ENCODE peak calls at places on chromosomes 3 and 15, in seven cellular contexts. F is spleen, B is H1, C is suprapubic skin, O is stomach, R is HL-60, Q is HCT116. G is an unnamed sample.

GRCh38 chr3:125318859-125319258 is 56.3 kb downstream of the ZNF148 start:
- DNase-seq in F (no peak), C (no peak), B (no peak), R (no peak), O (no peak), Q (no peak), G (no peak)

GRCh38 chr15:52657338-52657737 is 21.9 kb downstream of the ATOSA start:
- DNase-seq in F (no peak), B (no peak), C (no peak), R (no peak), Q (no peak), O (no peak), G (no peak)

GRCh38 chr3:43964640-43965039 is 273.9 kb downstream of the ABHD5 start:
- DNase-seq in O (no peak), B (no peak), Q (no peak), F (no peak), R (no peak), C (no peak), G (no peak)

GRCh38 chr3:33658971-33659848 is 58.8 kb downstream of the CLASP2 start:
- DNase-seq in F (peak), R (no peak), B (peak), O (peak), C (peak), Q (no peak), G (no peak)

GRCh38 chr3:116927918-116928317 is 218.3 kb downstream of the TUSC7 start:
- DNase-seq in R (no peak), B (no peak), Q (no peak), O (no peak), F (no peak), C (no peak), G (no peak)

GRCh38 chr3:73499787-73500186 is 125.0 kb downstream of the PDZRN3 start:
- DNase-seq in Q (no peak), B (no peak), R (no peak), O (no peak), C (no peak), F (no peak), G (no peak)

GRCh38 chr3:73110530-73110929 is 49.1 kb downstream of the EBLN2 start:
- DNase-seq in F (no peak), R (no peak), Q (no peak), O (no peak), B (no peak), C (no peak), G (peak)

GRCh38 chr3:197088370-197088769 is 58.8 kb upstream of the MELTF start:
- DNase-seq in C (no peak), B (no peak), R (peak), F (no peak), O (no peak), Q (no peak), G (no peak)

GRCh38 chr3:38560284-38560683 is 64.1 kb downstream of the EXOG start:
- DNase-seq in O (peak), Q (no peak), C (no peak), R (no peak), B (no peak), F (peak), G (no peak)

GRCh38 chr3:34020761-34021635 is 222.6 kb downstream of the PDCD6IP start:
- DNase-seq in Q (no peak), C (no peak), R (no peak), F (no peak), B (no peak), O (no peak), G (no peak)

GRCh38 chr15:48650931-48651330 is 5.4 kb upstream of the FBN1 start:
- DNase-seq in O (no peak), R (no peak), Q (no peak), C (no peak), B (no peak), F (no peak), G (no peak)

GRCh38 chr3:191440532-191440931 is 20.4 kb upstream of the PYDC2 start:
- DNase-seq in C (no peak), Q (no peak), F (no peak), B (no peak), O (no peak), R (no peak), G (no peak)

GRCh38 chr3:45858809-45859543 is 17.1 kb upstream of the LZTFL1 start:
- DNase-seq in O (no peak), R (no peak), B (no peak), Q (no peak), C (no peak), F (no peak), G (no peak)

GRCh38 chr15:91265431-91265940 is 165.4 kb downstream of the SV2B start:
- DNase-seq in F (no peak), O (no peak), B (no peak), C (no peak), Q (no peak), R (no peak), G (no peak)

GRCh38 chr3:64848822-64849221 is 161.0 kb upstream of the ADAMTS9 start:
- DNase-seq in Q (no peak), R (no peak), B (no peak), F (no peak), C (no peak), O (peak), G (no peak)

GRCh38 chr3:177569823-177570657 is 372.8 kb upstream of the TBL1XR1 start:
- DNase-seq in B (no peak), R (no peak), F (no peak), C (no peak), Q (no peak), O (no peak), G (no peak)

GRCh38 chr3:185176756-185177359 is 24.0 kb upstream of the C3orf70 start:
- DNase-seq in C (no peak), R (no peak), F (no peak), O (no peak), Q (peak), B (no peak), G (no peak)

GRCh38 chr3:138260636-138261035 is 69.0 kb downstream of the NME9 start:
- DNase-seq in B (no peak), F (no peak), R (no peak), O (no peak), C (no peak), Q (no peak), G (no peak)

DNA sequence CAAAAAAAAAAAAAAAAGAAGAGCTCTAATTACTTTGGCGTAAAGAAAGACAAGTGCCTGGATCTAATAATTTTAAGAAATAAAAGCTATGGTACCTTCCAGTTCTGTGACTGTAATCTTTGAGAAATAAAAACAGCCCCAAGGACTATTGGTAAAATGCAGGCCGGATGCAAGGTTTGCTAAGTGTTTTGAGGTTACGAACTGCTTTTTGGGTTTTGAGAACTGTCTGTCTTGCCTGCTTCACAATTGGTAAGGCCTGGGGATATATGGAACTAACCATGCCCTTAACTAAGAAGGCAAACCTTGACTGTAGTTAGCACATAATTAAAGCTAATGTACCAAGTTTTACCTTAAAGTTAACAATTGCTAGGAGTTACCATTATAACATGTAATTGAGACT is 388.4 kb upstream of the CBLB start:
- DNase-seq in C (no peak), O (no peak), Q (no peak), B (no peak), R (no peak), F (no peak), G (no peak)
- TF ChIP-seq POLR2AphosphoS5 in C (no peak), O (no peak), Q (no peak), B (no peak), R (no peak), F (no peak), G (no peak)

GRCh38 chr15:57560976-57561711 is 30.6 kb upstream of the MYZAP start:
- DNase-seq in O (peak), B (no peak), F (peak), C (peak), Q (peak), R (peak), G (no peak)
- TF ChIP-seq POLR2AphosphoS5 in O (no peak), B (no peak), F (no peak), C (no peak), Q (peak), R (peak), G (peak)

DNA sequence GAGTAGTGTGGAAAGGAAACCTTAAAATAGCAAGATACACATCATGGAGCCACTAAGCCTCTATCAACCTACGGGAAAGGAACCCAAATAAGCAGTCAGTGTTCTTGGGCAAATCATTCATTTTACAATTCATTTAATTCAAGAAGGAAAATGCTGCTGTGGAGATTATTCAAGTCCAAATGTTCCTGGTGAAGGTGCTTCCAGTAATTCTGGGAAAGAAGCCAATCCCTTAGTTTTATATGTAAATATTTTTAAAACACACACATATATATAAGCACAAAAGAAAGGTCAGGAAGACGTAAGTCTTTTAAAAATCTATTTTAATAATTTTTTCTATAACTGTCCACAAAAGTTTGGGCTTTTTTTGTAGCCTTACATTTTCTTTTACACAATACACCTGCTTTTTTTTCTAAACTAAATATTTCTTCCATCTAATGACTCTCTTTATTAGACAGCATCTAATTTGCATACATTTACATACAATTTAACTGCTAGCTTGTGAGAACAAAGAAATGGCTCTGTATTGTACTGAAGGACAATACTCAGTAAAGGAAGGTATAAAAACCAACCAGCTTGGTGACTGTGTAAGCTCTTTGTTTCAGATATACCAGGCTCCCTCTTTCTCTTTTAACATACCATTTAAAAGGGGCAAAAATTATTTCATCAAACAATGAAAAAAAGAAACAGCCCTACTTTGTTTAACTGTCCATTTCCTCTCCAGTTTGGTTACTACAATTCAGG is 269.5 kb downstream of the ZBTB20 start:
- DNase-seq in F (no peak), C (no peak), Q (no peak), B (no peak), R (no peak), O (no peak), G (no peak)
- TF ChIP-seq POLR2AphosphoS5 in F (no peak), C (no peak), Q (no peak), B (no peak), R (no peak), O (no peak), G (no peak)

GRCh38 chr15:69482686-69483256 is 30.2 kb downstream of the RPLP1 start:
- DNase-seq in C (no peak), O (peak), Q (no peak), F (no peak), R (no peak), B (no peak), G (no peak)

GRCh38 chr15:69489101-69489571 is 36.5 kb downstream of the RPLP1 start:
- DNase-seq in B (no peak), Q (no peak), O (no peak), F (no peak), R (no peak), C (peak), G (peak)

GRCh38 chr15:69480932-69481331 is 28.3 kb downstream of the RPLP1 start:
- DNase-seq in Q (no peak), O (no peak), B (no peak), F (no peak), R (no peak), C (no peak), G (no peak)

GRCh38 chr15:69479971-69480370 is 27.4 kb downstream of the RPLP1 start:
- DNase-seq in F (no peak), O (no peak), B (no peak), Q (no peak), C (no peak), R (no peak), G (no peak)

GRCh38 chr15:69484837-69485236 is 32.2 kb downstream of the RPLP1 start:
- DNase-seq in F (no peak), O (peak), B (no peak), C (no peak), Q (no peak), R (no peak), G (no peak)
- TF ChIP-seq POLR2AphosphoS5 in F (no peak), O (no peak), B (no peak), C (no peak), Q (no peak), R (no peak), G (no peak)